ENCODE peak calls at places on chromosomes 7 and 10, in six cellular contexts. J, G, C, T, Q and B are unnamed samples.

GRCh38 chr7:81367335-81367801 is 402.5 kb downstream of the HGF start:
- DNase-seq in J (peak; percentile 92), G (peak; percentile 52), C (no peak), T (no peak), Q (no peak), B (no peak)

GRCh38 chr10:23067939-23068775 is 27.2 kb upstream of the MSRB2 start:
- DNase-seq in J (peak; percentile 74), G (peak; percentile 84), C (peak; percentile 75), T (peak; percentile 79), Q (peak; percentile 68), B (peak; percentile 89)

GRCh38 chr7:21945374-21946227 is at the start of gene CDCA7L:
- DNase-seq in J (peak; percentile 63), G (peak; percentile 93), C (peak; percentile 66), T (peak; percentile 76), Q (peak; percentile 77), B (peak; percentile 59)

GRCh38 chr10:45557275-45557905 is 115.2 kb downstream of the ZFAND4 start:
- DNase-seq in J (no peak), G (no peak), C (no peak), T (no peak), Q (no peak), B (no peak)

GRCh38 chr7:107966701-107967100 is 36.3 kb downstream of the LAMB1 start:
- DNase-seq in J (peak; percentile 58), G (no peak), C (no peak), T (no peak), Q (no peak), B (peak; percentile 79)

GRCh38 chr7:92135490-92135889 is 1.2 kb upstream of the CYP51A1 start:
- DNase-seq in J (no peak), G (no peak), C (no peak), T (peak; percentile 14), Q (no peak), B (no peak)

GRCh38 chr10:50554995-50555568 is 68.7 kb downstream of the SGMS1 start:
- DNase-seq in J (peak; percentile 61), G (no peak), C (no peak), T (no peak), Q (no peak), B (no peak)

GRCh38 chr10:34280599-34281374 is 534.3 kb downstream of the PARD3 start:
- DNase-seq in J (peak; percentile 100), G (no peak), C (peak; percentile 80), T (peak; percentile 21), Q (no peak), B (no peak)

GRCh38 chr7:69517985-69518731 is 80.1 kb upstream of the AUTS2 start:
- DNase-seq in J (peak; percentile 13), G (no peak), C (no peak), T (no peak), Q (no peak), B (peak; percentile 52)

GRCh38 chr7:26390016-26390415 is 98.4 kb downstream of the SNX10 start:
- DNase-seq in J (no peak), G (no peak), C (no peak), T (no peak), Q (no peak), B (no peak)

GRCh38 chr10:113056468-113057021 is 106.5 kb downstream of the TCF7L2 start:
- DNase-seq in J (peak; percentile 89), G (no peak), C (peak; percentile 49), T (no peak), Q (no peak), B (no peak)

GRCh38 chr7:77415474-77415821 is 701 bp downstream of the GSAP start:
- DNase-seq in J (no peak), G (peak; percentile 66), C (no peak), T (peak; percentile 34), Q (no peak), B (peak; percentile 47)

GRCh38 chr10:3786295-3786981 is 1.4 kb upstream of the KLF6 start:
- DNase-seq in J (peak; percentile 56), G (peak; percentile 57), C (no peak), T (peak; percentile 81), Q (no peak), B (no peak)

GRCh38 chr7:17916786-17917185 is 23.5 kb downstream of the SNX13 start:
- DNase-seq in J (no peak), G (no peak), C (no peak), T (no peak), Q (no peak), B (no peak)

GRCh38 chr7:131131746-131132431 is 195.8 kb upstream of the MKLN1 start:
- DNase-seq in J (no peak), G (no peak), C (no peak), T (no peak), Q (no peak), B (no peak)

GRCh38 chr7:139750459-139751095 is 27.2 kb downstream of the HIPK2 start:
- DNase-seq in J (no peak), G (no peak), C (no peak), T (no peak), Q (no peak), B (no peak)

GRCh38 chr10:86254526-86255174 is 111.9 kb downstream of the GRID1 start:
- DNase-seq in J (no peak), G (no peak), C (no peak), T (no peak), Q (no peak), B (no peak)

GRCh38 chr10:51000164-51000563 is 74.1 kb upstream of the PRKG1 start:
- DNase-seq in J (peak; percentile 92), G (no peak), C (no peak), T (no peak), Q (no peak), B (no peak)

GRCh38 chr10:96096958-96097357 is 33.1 kb upstream of the ZNF518A start:
- DNase-seq in J (no peak), G (no peak), C (no peak), T (no peak), Q (no peak), B (no peak)

GRCh38 chr10:97597778-97598177 is 8.3 kb downstream of the C10orf62 start:
- DNase-seq in J (no peak), G (no peak), C (no peak), T (no peak), Q (no peak), B (no peak)

GRCh38 chr7:48786951-48787350 is 137.4 kb upstream of the CDC14C start:
- DNase-seq in J (no peak), G (no peak), C (no peak), T (no peak), Q (no peak), B (no peak)

GRCh38 chr10:90947025-90947960 is 26.4 kb upstream of the ANKRD1 start:
- DNase-seq in J (no peak), G (no peak), C (no peak), T (no peak), Q (no peak), B (no peak)

GRCh38 chr7:27110977-27111752 is 8.7 kb upstream of the HOXA2 start:
- DNase-seq in J (peak; percentile 91), G (no peak), C (peak; percentile 67), T (peak; percentile 12), Q (no peak), B (no peak)

GRCh38 chr10:121942749-121943148 is 14.9 kb upstream of the ATE1 start:
- DNase-seq in J (peak; percentile 98), G (no peak), C (no peak), T (no peak), Q (no peak), B (no peak)

GRCh38 chr7:120862987-120863386 is 5.0 kb upstream of the TSPAN12 start:
- DNase-seq in J (no peak), G (no peak), C (no peak), T (no peak), Q (no peak), B (no peak)

GRCh38 chr7:68529221-68529620 is 1069.1 kb upstream of the AUTS2 start:
- DNase-seq in J (no peak), G (no peak), C (no peak), T (no peak), Q (no peak), B (no peak)

GRCh38 chr7:50346548-50347497 is 42.3 kb downstream of the IKZF1 start:
- DNase-seq in J (no peak), G (no peak), C (no peak), T (no peak), Q (no peak), B (no peak)
- H3K4me3 ChIP-seq in J (no peak overlapping the region), G (no peak overlapping the region), C (no peak overlapping the region), T (no peak overlapping the region), Q (no peak overlapping the region), B (no peak overlapping the region)

GRCh38 chr7:129188892-129189660 is 643 bp downstream of the SMO start:
- DNase-seq in J (peak; percentile 10), G (peak; percentile 71), C (no peak), T (peak; percentile 36), Q (no peak), B (no peak)

GRCh38 chr7:129191272-129191671 is 2.8 kb downstream of the SMO start:
- DNase-seq in J (no peak), G (no peak), C (no peak), T (no peak), Q (no peak), B (no peak)

GRCh38 chr7:129188372-129188891 is at the start of gene SMO:
- DNase-seq in J (no peak), G (peak; percentile 87), C (peak; percentile 51), T (peak; percentile 61), Q (no peak), B (no peak)

GRCh38 chr7:129187681-129188371 is 607 bp upstream of the SMO start:
- DNase-seq in J (no peak), G (no peak), C (no peak), T (no peak), Q (no peak), B (no peak)

GRCh38 chr7:129189661-129190310 is 1.4 kb downstream of the SMO start:
- DNase-seq in J (peak; percentile 17), G (no peak), C (no peak), T (no peak), Q (no peak), B (no peak)
- H3K4me3 ChIP-seq in J (peak overlapping the region; percentile 55), G (peak overlapping the region; percentile 73), C (peak overlapping the region; percentile 51), T (peak overlapping the region; percentile 86), Q (peak overlapping the region; percentile 80), B (peak overlapping the region; percentile 70)

GRCh38 chr7:100893910-100894763 is 1.6 kb downstream of the ACHE start:
- DNase-seq in J (no peak), G (no peak), C (no peak), T (peak; percentile 18), Q (no peak), B (no peak)
- H3K4me3 ChIP-seq in J (no peak overlapping the region), G (no peak overlapping the region), C (no peak overlapping the region), T (no peak overlapping the region), Q (peak overlapping the region; percentile 67), B (peak overlapping the region; percentile 68)

DNA sequence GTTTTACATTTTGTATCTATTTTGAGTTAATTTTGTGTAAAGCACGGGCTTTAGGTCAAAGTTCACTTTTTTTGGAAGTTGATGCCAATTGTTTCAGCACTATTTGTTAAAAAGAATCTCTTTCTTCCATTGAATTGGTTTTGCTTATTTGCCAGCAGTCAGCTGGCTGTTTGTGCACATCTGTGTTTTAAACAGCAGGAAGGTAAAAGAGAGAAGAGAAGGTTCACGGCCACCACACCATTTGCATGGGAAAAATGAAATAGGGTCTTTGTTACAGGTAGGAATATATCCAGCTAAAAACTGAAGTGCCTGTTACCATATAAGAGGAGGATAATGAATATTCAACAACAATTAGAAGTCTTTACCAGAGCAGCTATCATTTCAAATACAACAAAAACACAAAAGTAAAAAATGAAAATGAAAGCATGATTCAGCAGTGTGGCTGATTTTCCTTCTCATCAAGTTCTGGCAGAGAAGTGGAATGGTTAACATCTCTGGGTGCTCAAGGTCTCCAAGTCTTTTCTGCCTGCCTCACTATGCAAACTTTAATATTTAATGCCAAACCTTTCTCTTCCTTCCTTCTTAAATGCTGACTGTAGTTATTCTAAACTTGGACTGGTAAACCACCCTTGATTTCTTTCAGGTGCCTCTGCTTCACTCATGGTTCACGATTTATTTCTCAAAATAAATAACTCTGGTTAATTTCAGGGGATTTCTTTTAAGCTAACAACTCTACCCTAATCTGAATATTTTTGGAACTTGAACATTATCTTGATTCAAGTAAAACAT is 841.5 kb downstream of the GRM8 start:
- DNase-seq in J (no peak), G (no peak), C (no peak), T (no peak), Q (no peak), B (no peak)
- H3K4me3 ChIP-seq in J (no peak overlapping the region), G (no peak overlapping the region), C (no peak overlapping the region), T (no peak overlapping the region), Q (no peak overlapping the region), B (peak overlapping the region; percentile 33)